ENCODE peak calls at places on chromosomes 3 and 15, in eight cellular contexts. F, Q, E, Z, L, J, D and G are unnamed samples.

GRCh38 chr15:24961967-24962366 is 7.2 kb downstream of the SNRPN start:
- DNase-seq in Z (no peak), Q (no peak), F (no peak), L (no peak), J (no peak), D (no peak), E (no peak), G (no peak)

GRCh38 chr15:63347074-63347859 is 34.4 kb downstream of the CA12 start:
- DNase-seq in E (peak), L (no peak), Z (no peak), Q (no peak), D (no peak), F (no peak), J (no peak), G (no peak)

GRCh38 chr3:22451501-22451900 is 700.5 kb upstream of the ZNF385D start:
- DNase-seq in D (no peak), E (no peak), F (no peak), Q (no peak), J (no peak), L (no peak), Z (no peak), G (no peak)

GRCh38 chr3:10192953-10193691 is 28.4 kb downstream of the IRAK2 start:
- DNase-seq in E (peak), L (peak), D (peak), Q (no peak), F (peak), J (peak), Z (no peak), G (no peak)

GRCh38 chr3:133965033-133965570 is 64.6 kb downstream of the SLCO2A1 start:
- DNase-seq in E (no peak), Q (no peak), L (no peak), J (no peak), Z (no peak), D (peak), F (no peak), G (no peak)

GRCh38 chr3:127456471-127457093 is 134.0 kb downstream of the TPRA1 start:
- DNase-seq in L (no peak), Z (no peak), F (peak), E (peak), Q (no peak), J (no peak), D (no peak), G (no peak)

GRCh38 chr3:192207661-192208060 is 519.7 kb downstream of the FGF12 start:
- DNase-seq in Q (peak), F (no peak), J (no peak), E (no peak), D (no peak), Z (no peak), L (no peak), G (no peak)

GRCh38 chr3:35663471-35663870 is 24.1 kb downstream of the ARPP21 start:
- DNase-seq in D (no peak), Z (no peak), L (no peak), Q (no peak), E (no peak), J (no peak), F (no peak), G (no peak)

GRCh38 chr3:86978111-86978528 is 12.8 kb downstream of the VGLL3 start:
- DNase-seq in Z (no peak), Q (no peak), L (no peak), F (no peak), D (peak), J (no peak), E (no peak), G (no peak)

GRCh38 chr3:124631727-124632126 is 98.5 kb upstream of the UMPS start:
- DNase-seq in Q (no peak), L (no peak), J (no peak), D (no peak), Z (no peak), E (no peak), F (no peak), G (no peak)

GRCh38 chr3:29695201-29695904 is 414.5 kb downstream of the RBMS3 start:
- DNase-seq in Z (no peak), Q (no peak), D (peak), L (no peak), J (peak), F (peak), E (no peak), G (no peak)

GRCh38 chr3:5005367-5005766 is 26.1 kb downstream of the BHLHE40 start:
- DNase-seq in J (no peak), L (no peak), Q (no peak), Z (no peak), D (no peak), E (no peak), F (no peak), G (no peak)

GRCh38 chr15:22954798-22955543 is 25.2 kb downstream of the CYFIP1 start:
- DNase-seq in F (no peak), D (no peak), J (no peak), E (no peak), Q (no peak), L (no peak), Z (no peak), G (no peak)

GRCh38 chr15:31366169-31366734 is 39.6 kb downstream of the KLF13 start:
- DNase-seq in E (no peak), F (no peak), J (no peak), Q (no peak), Z (no peak), D (peak), L (no peak), G (no peak)

GRCh38 chr3:105956311-105956710 is 87.5 kb upstream of the CBLB start:
- DNase-seq in Z (no peak), J (no peak), L (no peak), F (no peak), E (no peak), Q (no peak), D (no peak), G (no peak)

GRCh38 chr3:51897391-51897790 is 5.8 kb downstream of the IQCF1 start:
- DNase-seq in Z (no peak), F (no peak), D (no peak), E (no peak), J (no peak), L (no peak), Q (no peak), G (no peak)

GRCh38 chr15:101689901-101690300 is 34.4 kb downstream of the TARS3 start:
- DNase-seq in F (peak), J (no peak), Q (no peak), Z (no peak), L (peak), E (peak), D (peak), G (no peak)

GRCh38 chr15:87349181-87349580 is 907.4 kb downstream of the NTRK3 start:
- DNase-seq in J (no peak), Z (no peak), E (no peak), L (no peak), F (no peak), Q (no peak), D (peak), G (no peak)

GRCh38 chr3:1576047-1576446 is 483.2 kb downstream of the CNTN6 start:
- DNase-seq in D (no peak), Q (no peak), Z (no peak), L (no peak), F (no peak), E (no peak), J (no peak), G (no peak)

GRCh38 chr3:135106445-135106844 is 311.4 kb downstream of the EPHB1 start:
- DNase-seq in Q (peak), Z (no peak), F (peak), L (no peak), J (no peak), D (no peak), E (no peak), G (no peak)

GRCh38 chr3:195104340-195104739 is 166.6 kb downstream of the XXYLT1 start:
- DNase-seq in Z (no peak), F (no peak), D (no peak), Q (no peak), J (no peak), L (no peak), E (no peak), G (no peak)

GRCh38 chr15:90205886-90206285 is 4.8 kb downstream of the SEMA4B start:
- DNase-seq in J (no peak), E (no peak), Z (no peak), Q (no peak), L (no peak), D (no peak), F (no peak), G (no peak)

GRCh38 chr3:44198265-44198956 is 43.3 kb upstream of the TOPAZ1 start:
- DNase-seq in J (peak), E (peak), L (peak), Z (peak), F (peak), D (peak), Q (peak), G (no peak)

GRCh38 chr15:48510976-48511375 is 134.5 kb downstream of the FBN1 start:
- DNase-seq in F (peak), Q (no peak), D (no peak), Z (no peak), L (no peak), J (no peak), E (no peak), G (no peak)

GRCh38 chr3:177427540-177427939 is 230.3 kb upstream of the TBL1XR1 start:
- DNase-seq in D (peak), F (peak), Q (no peak), L (no peak), E (peak), Z (no peak), J (no peak), G (no peak)

GRCh38 chr3:76040946-76041345 is 255.6 kb upstream of the ZNF717 start:
- DNase-seq in J (no peak), F (no peak), E (no peak), L (no peak), Q (no peak), D (peak), Z (no peak), G (no peak)

GRCh38 chr15:35196273-35196672 is 111.2 kb upstream of the NANOGP8 start:
- DNase-seq in E (no peak), Q (no peak), L (no peak), F (no peak), Z (no peak), D (no peak), J (no peak), G (no peak)

GRCh38 chr3:175469124-175469523 is 610.0 kb downstream of the NAALADL2 start:
- DNase-seq in F (no peak), Z (no peak), D (no peak), J (no peak), Q (no peak), L (no peak), E (no peak), G (no peak)

GRCh38 chr3:84717894-84718293 is 240.9 kb upstream of the CADM2 start:
- DNase-seq in F (no peak), E (no peak), Q (no peak), D (no peak), J (no peak), L (no peak), Z (no peak), G (no peak)

GRCh38 chr15:101464999-101465669 is 24.4 kb downstream of the PCSK6 start:
- DNase-seq in F (no peak), E (no peak), D (no peak), L (no peak), Z (no peak), Q (no peak), J (no peak), G (no peak)

GRCh38 chr15:34841220-34841841 is 46.0 kb upstream of the ACTC1 start:
- DNase-seq in Q (no peak), E (no peak), J (no peak), Z (no peak), L (no peak), D (no peak), F (peak), G (no peak)

GRCh38 chr3:138296639-138297038 is 33.0 kb downstream of the NME9 start:
- DNase-seq in L (peak), J (no peak), D (no peak), Q (no peak), Z (no peak), E (no peak), F (no peak), G (no peak)

GRCh38 chr3:21755896-21756295 is 4.9 kb upstream of the ZNF385D start:
- DNase-seq in F (no peak), J (no peak), D (no peak), Q (no peak), L (no peak), E (no peak), Z (no peak), G (no peak)

GRCh38 chr15:71261934-71262333 is 146.7 kb downstream of the THSD4 start:
- DNase-seq in Q (no peak), D (no peak), L (no peak), E (no peak), F (no peak), Z (no peak), J (no peak), G (no peak)

GRCh38 chr3:148400754-148401153 is 296.9 kb upstream of the AGTR1 start:
- DNase-seq in Q (no peak), D (peak), L (no peak), J (no peak), E (no peak), Z (no peak), F (peak), G (no peak)